ENCODE peak calls at places on chromosome X, in eight cellular contexts. H is AG04450; O is hypothalamus; T is EL; S is occipital lobe; J is activated naive CD8-positive, alpha-beta T cell treated with anti-CD3 and anti-CD28 coated beads for 36 hours; Z is tibial artery; P is fibroblast of lung. A is an unnamed sample.

GRCh38 chrX:116667346-116667745 is 204.6 kb upstream of the CT83 start:
- DNase-seq in H (no peak), O (no peak), T (no peak), S (no peak), J (no peak), Z (no peak), P (no peak), A (no peak)

GRCh38 chrX:72083291-72083690 is 48.4 kb downstream of the RTL5 start:
- DNase-seq in H (no peak), O (no peak), T (no peak), S (no peak), J (no peak), Z (no peak), P (no peak), A (no peak)

GRCh38 chrX:1442016-1442665 is 10.6 kb downstream of the ASMTL start:
- DNase-seq in H (no peak), O (no peak), T (no peak), S (no peak), J (no peak), Z (peak), P (no peak), A (no peak)

GRCh38 chrX:110558406-110558805 is 199.8 kb downstream of the RTL9 start:
- DNase-seq in H (no peak), O (no peak), T (no peak), S (no peak), J (no peak), Z (no peak), P (no peak), A (no peak)

GRCh38 chrX:13283512-13283911 is 36.3 kb downstream of the ATXN3L start:
- DNase-seq in H (no peak), O (no peak), T (no peak), S (no peak), J (no peak), Z (no peak), P (no peak), A (no peak)

GRCh38 chrX:68365356-68365755 is 67.9 kb downstream of the OPHN1 start:
- DNase-seq in H (peak), O (no peak), T (no peak), S (no peak), J (no peak), Z (no peak), P (peak), A (no peak)

GRCh38 chrX:73850124-73851013 is 287.4 kb downstream of the CHIC1 start:
- DNase-seq in H (no peak), O (no peak), T (peak), S (no peak), J (no peak), Z (no peak), P (peak), A (peak)

GRCh38 chrX:16727637-16728036 is 8.2 kb downstream of the SYAP1 start:
- DNase-seq in H (no peak), O (no peak), T (no peak), S (no peak), J (no peak), Z (no peak), P (no peak), A (no peak)

GRCh38 chrX:150935466-150935865 is 37.0 kb upstream of the CD99L2 start:
- DNase-seq in H (no peak), O (no peak), T (peak), S (no peak), J (no peak), Z (no peak), P (peak), A (no peak)